ENCODE peak calls at places on chromosomes 4 and X, in six cellular contexts. R is amniotic epithelial cell; E is D341Med; T is activated naive CD4-positive, alpha-beta T cell treated with anti-CD3 and anti-CD28 coated beads for 36 hours; Q is LoVo; Z is mesothelial cell of epicardium. G is an unnamed sample.

GRCh38 chr4:98143001-98143899 is at the start of gene STPG2:
- DNase-seq in R (peak), E (peak), T (peak), Q (peak), Z (peak), G (peak)

GRCh38 chr4:174314770-174315169 is 31.1 kb downstream of the CEP44 start:
- DNase-seq in R (peak), E (no peak), T (no peak), Q (peak), Z (no peak), G (no peak)

GRCh38 chr4:184648220-184649025 is 824 bp downstream of the CASP3 start:
- DNase-seq in R (peak), E (peak), T (peak), Q (peak), Z (peak), G (peak)

GRCh38 chrX:18894156-18894555 is 89.8 kb downstream of the PHKA2 start:
- DNase-seq in R (no peak), E (no peak), T (no peak), Q (no peak), Z (no peak), G (no peak)

GRCh38 chr4:2256156-2256731 is 5.7 kb downstream of the MXD4 start:
- DNase-seq in R (no peak), E (peak), T (no peak), Q (no peak), Z (peak), G (peak)

GRCh38 chr4:56410247-56410646 is 23.0 kb upstream of the AASDH start:
- DNase-seq in R (peak), E (peak), T (peak), Q (peak), Z (no peak), G (peak)

GRCh38 chr4:3199661-3200422 is 49.1 kb upstream of the MSANTD1 start:
- DNase-seq in R (peak), E (no peak), T (no peak), Q (no peak), Z (no peak), G (no peak)

GRCh38 chr4:86791126-86791525 is 58.1 kb downstream of the SLC10A6 start:
- DNase-seq in R (no peak), E (no peak), T (no peak), Q (no peak), Z (no peak), G (no peak)

GRCh38 chr4:152935138-152935537 is 985 bp upstream of the FHDC1 start:
- DNase-seq in R (no peak), E (no peak), T (peak), Q (peak), Z (no peak), G (no peak)

GRCh38 chr4:165294907-165295306 is 32.6 kb upstream of the MSMO1 start:
- DNase-seq in R (no peak), E (no peak), T (peak), Q (no peak), Z (no peak), G (no peak)

GRCh38 chrX:115459883-115460564 is 101.0 kb upstream of the PLS3 start:
- DNase-seq in R (peak), E (no peak), T (no peak), Q (no peak), Z (no peak), G (no peak)

GRCh38 chr4:39470402-39470801 is 11.5 kb downstream of the LIAS start:
- DNase-seq in R (no peak), E (no peak), T (no peak), Q (no peak), Z (no peak), G (no peak)

GRCh38 chrX:9668537-9668936 is 97.1 kb downstream of the GPR143 start:
- DNase-seq in R (peak), E (no peak), T (no peak), Q (no peak), Z (no peak), G (no peak)

GRCh38 chrX:43741843-43742573 is 85.9 kb downstream of the MAOA start:
- DNase-seq in R (peak), E (no peak), T (no peak), Q (no peak), Z (no peak), G (no peak)

GRCh38 chrX:104343408-104344129 is 88.8 kb upstream of the ESX1 start:
- DNase-seq in R (peak), E (peak), T (peak), Q (peak), Z (no peak), G (no peak)

GRCh38 chrX:9899640-9900075 is 67.5 kb upstream of the CLDN34 start:
- DNase-seq in R (peak), E (no peak), T (peak), Q (no peak), Z (no peak), G (peak)

GRCh38 chrX:12999422-12999821 is 24.5 kb downstream of the TMSB4X start:
- DNase-seq in R (no peak), E (no peak), T (peak), Q (no peak), Z (no peak), G (no peak)

GRCh38 chrX:17009856-17010650 is 63.6 kb downstream of the REPS2 start:
- DNase-seq in R (no peak), E (no peak), T (no peak), Q (no peak), Z (no peak), G (no peak)

GRCh38 chr4:7717946-7718490 is 221.6 kb downstream of the AFAP1 start:
- DNase-seq in R (no peak), E (no peak), T (no peak), Q (no peak), Z (no peak), G (no peak)

GRCh38 chrX:4787971-4788370 is 1074.5 kb upstream of the PRKX start:
- DNase-seq in R (no peak), E (no peak), T (no peak), Q (no peak), Z (no peak), G (no peak)

GRCh38 chrX:71147496-71148277 is 3.0 kb downstream of the NLGN3 start:
- DNase-seq in R (no peak), E (no peak), T (no peak), Q (no peak), Z (no peak), G (peak)

GRCh38 chr4:1192091-1192492 is 19.7 kb upstream of the SPON2 start:
- DNase-seq in R (peak), E (peak), T (no peak), Q (peak), Z (no peak), G (peak)

GRCh38 chrX:7420712-7421111 is 272.8 kb upstream of the PUDP start:
- DNase-seq in R (no peak), E (no peak), T (no peak), Q (no peak), Z (no peak), G (no peak)

GRCh38 chrX:38277802-38278201 is 49.5 kb downstream of the RPGR start:
- DNase-seq in R (no peak), E (no peak), T (no peak), Q (no peak), Z (no peak), G (no peak)

GRCh38 chr4:167918077-167918476 is 174.3 kb upstream of the ANXA10 start:
- DNase-seq in R (peak), E (no peak), T (no peak), Q (no peak), Z (no peak), G (no peak)

GRCh38 chrX:123184858-123185251 is 777 bp downstream of the GRIA3 start:
- DNase-seq in R (no peak), E (peak), T (no peak), Q (no peak), Z (no peak), G (no peak)

GRCh38 chrX:139875831-139876230 is 57.0 kb downstream of the ATP11C start:
- DNase-seq in R (peak), E (no peak), T (no peak), Q (no peak), Z (no peak), G (no peak)

GRCh38 chrX:123830309-123830708 is 29.5 kb upstream of the XIAP start:
- DNase-seq in R (peak), E (no peak), T (peak), Q (peak), Z (no peak), G (no peak)

GRCh38 chr4:114136067-114136466 is 156.6 kb upstream of the ARSJ start:
- DNase-seq in R (peak), E (no peak), T (no peak), Q (no peak), Z (no peak), G (no peak)

GRCh38 chr4:54318904-54319303 is 89.8 kb downstream of the PDGFRA start:
- DNase-seq in R (peak), E (peak), T (peak), Q (peak), Z (no peak), G (no peak)

GRCh38 chr4:102344955-102345794 is at the start of gene SLC39A8:
- DNase-seq in R (peak), E (peak), T (peak), Q (peak), Z (peak), G (peak)

GRCh38 chr4:152989554-152989970 is 53.4 kb downstream of the FHDC1 start:
- DNase-seq in R (no peak), E (no peak), T (no peak), Q (no peak), Z (no peak), G (no peak)

GRCh38 chr4:128177376-128177959 is 110.1 kb downstream of the PGRMC2 start:
- DNase-seq in R (peak), E (no peak), T (no peak), Q (no peak), Z (no peak), G (no peak)

GRCh38 chr4:8858188-8858924 is 13.3 kb downstream of the HMX1 start:
- DNase-seq in R (no peak), E (no peak), T (peak), Q (no peak), Z (no peak), G (no peak)

GRCh38 chr4:148684638-148685037 is 242.4 kb upstream of the NR3C2 start:
- DNase-seq in R (peak), E (no peak), T (no peak), Q (no peak), Z (no peak), G (no peak)

GRCh38 chr4:185128272-185129119 is 14.6 kb upstream of the SLC25A4 start:
- DNase-seq in R (no peak), E (no peak), T (peak), Q (no peak), Z (no peak), G (peak)

GRCh38 chr4:15434086-15434485 is 6.3 kb downstream of the C1QTNF7 start:
- DNase-seq in R (no peak), E (no peak), T (no peak), Q (no peak), Z (no peak), G (no peak)

GRCh38 chr4:164402554-164402953 is 351.4 kb upstream of the SMIM31 start:
- DNase-seq in R (peak), E (no peak), T (no peak), Q (no peak), Z (no peak), G (no peak)

G was measured in frontal cortex.